ENCODE peak calls at places on chromosome 4, in six cellular contexts. N is tibial nerve, L is A549, A is uterus, Q is IMR-90, I is upper lobe of left lung. P is an unnamed sample. For H3K4me1, the result is how much of the 10 kb centered on the place peaks cover.

GRCh38 chr4:84879651-84880200 is 86.8 kb downstream of the WDFY3 start:
- DNase-seq in A (no peak), L (no peak), I (no peak), N (no peak), Q (peak), P (no peak)

GRCh38 chr4:39706334-39706733 is 8.4 kb downstream of the UBE2K start:
- DNase-seq in I (no peak), Q (peak), L (peak), A (no peak), N (no peak), P (peak)

GRCh38 chr4:53863163-53863562 is 201.2 kb downstream of the CHIC2 start:
- DNase-seq in N (peak), L (no peak), Q (peak), I (no peak), A (peak), P (no peak)

GRCh38 chr4:91636083-91636482 is 667.7 kb upstream of the GRID2 start:
- DNase-seq in Q (no peak), I (no peak), N (no peak), A (no peak), L (no peak), P (no peak)

GRCh38 chr4:78704981-78705757 is 71.0 kb upstream of the BMP2K start:
- DNase-seq in L (peak), I (no peak), N (no peak), A (no peak), Q (peak), P (no peak)

GRCh38 chr4:17546678-17547077 is 30.3 kb upstream of the LAP3 start:
- DNase-seq in L (no peak), Q (no peak), N (no peak), I (no peak), A (no peak), P (no peak)

GRCh38 chr4:86531440-86531839 is 62.7 kb upstream of the PTPN13 start:
- DNase-seq in A (no peak), I (no peak), L (no peak), N (no peak), Q (no peak), P (no peak)

GRCh38 chr4:150510176-150510875 is 71.6 kb upstream of the MAB21L2 start:
- DNase-seq in L (peak), I (no peak), A (no peak), N (no peak), Q (peak), P (no peak)

GRCh38 chr4:76579596-76580375 is 144.8 kb downstream of the SHROOM3 start:
- DNase-seq in L (no peak), I (no peak), Q (no peak), N (no peak), A (no peak), P (no peak)

GRCh38 chr4:8646296-8647093 is 53.9 kb downstream of the CPZ start:
- DNase-seq in L (no peak), Q (no peak), A (peak), N (no peak), I (no peak), P (no peak)

GRCh38 chr4:38819569-38819968 is 15.0 kb upstream of the TLR1 start:
- DNase-seq in L (no peak), I (no peak), N (no peak), A (no peak), Q (peak), P (no peak)

GRCh38 chr4:52015366-52015765 is 4.8 kb downstream of the LRRC66 start:
- DNase-seq in I (no peak), L (no peak), Q (no peak), N (no peak), A (no peak), P (no peak)

GRCh38 chr4:139229534-139230039 is 50.4 kb downstream of the MGARP start:
- DNase-seq in A (no peak), N (no peak), I (no peak), L (peak), Q (peak), P (no peak)

GRCh38 chr4:10285028-10285427 is 168.4 kb upstream of the WDR1 start:
- DNase-seq in N (no peak), L (no peak), I (no peak), A (no peak), Q (no peak), P (no peak)

GRCh38 chr4:28357985-28358384 is 1497.3 kb downstream of the STIM2 start:
- DNase-seq in Q (peak), N (no peak), A (no peak), L (peak), I (no peak), P (no peak)

GRCh38 chr4:20832821-20833220 is 132.6 kb downstream of the PACRGL start:
- DNase-seq in I (no peak), A (no peak), N (no peak), Q (peak), L (no peak), P (no peak)

GRCh38 chr4:3517731-3518510 is 14.3 kb downstream of the LRPAP1 start:
- DNase-seq in A (no peak), L (no peak), N (no peak), Q (no peak), I (no peak), P (no peak)

GRCh38 chr4:338759-339097 is 1.1 kb downstream of the ZNF141 start:
- DNase-seq in I (no peak), A (no peak), L (no peak), N (no peak), Q (no peak), P (no peak)

GRCh38 chr4:337932-338758 is 531 bp downstream of the ZNF141 start:
- DNase-seq in A (peak), I (peak), L (peak), N (peak), Q (peak), P (peak)

GRCh38 chr4:336893-337142 is 796 bp upstream of the ZNF141 start:
- DNase-seq in L (no peak), I (no peak), Q (no peak), A (no peak), N (peak), P (no peak)

GRCh38 chr4:336099-336892 is 1.3 kb upstream of the ZNF141 start:
- DNase-seq in Q (no peak), N (no peak), I (peak), L (no peak), A (peak), P (peak)

DNA sequence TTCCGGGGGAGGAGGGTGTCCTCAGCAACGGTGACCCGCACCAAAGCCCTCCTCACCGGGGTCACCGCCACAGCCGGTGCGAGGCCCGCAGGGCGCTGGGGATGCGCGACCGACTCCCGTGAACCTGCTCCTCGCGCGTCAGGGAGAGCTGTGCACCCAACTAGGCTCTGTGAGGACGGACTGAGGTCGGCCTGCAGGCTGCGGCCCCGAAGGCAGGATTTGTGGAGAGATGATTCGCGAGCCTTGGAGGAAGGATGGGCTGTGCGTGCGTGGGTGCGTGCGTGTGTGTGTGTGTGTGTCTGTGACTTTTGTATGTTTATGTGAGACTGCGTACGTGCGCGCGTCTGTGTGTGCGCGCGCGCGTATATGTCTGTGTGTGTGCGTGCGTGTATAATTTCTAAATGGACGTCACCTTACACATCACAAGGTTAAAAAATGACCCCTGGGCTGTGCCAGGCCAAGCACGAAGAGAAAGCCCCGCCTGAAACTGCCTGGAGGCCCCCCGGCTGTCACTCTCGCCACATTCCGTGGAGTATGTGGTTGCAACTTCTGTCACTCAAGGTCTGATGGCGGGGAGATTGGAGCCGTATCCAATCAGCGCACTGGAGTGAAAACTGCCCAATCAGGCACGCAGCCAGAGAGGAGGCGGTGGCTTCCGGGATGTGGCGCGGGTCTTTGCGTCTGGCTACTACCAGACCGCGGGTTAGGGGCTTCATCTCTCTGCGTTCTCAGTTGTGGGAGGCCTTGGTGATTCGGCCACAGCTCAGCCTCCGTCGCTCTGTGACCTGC is at the start of gene ZNF141:
- DNase-seq in N (peak), Q (peak), A (peak), I (peak), L (peak), P (peak)
- TF ChIP-seq POLR2A in N (peak), Q (peak), A (peak), I (peak), L (peak), P (peak)

GRCh38 chr4:7505116-7505900 is 70.6 kb upstream of the PSAPL1 start:
- DNase-seq in A (no peak), I (no peak), L (no peak), Q (no peak), N (no peak), P (no peak)
- H3K4me1 ChIP-seq in A (under half), I (under half), L (under half), Q (under half), N (under half), P (under half)

GRCh38 chr4:110025057-110025456 is 112.4 kb downstream of the EGF start:
- DNase-seq in I (no peak), L (no peak), N (no peak), A (no peak), Q (no peak), P (no peak)
- TF ChIP-seq POLR2A in I (no peak), L (no peak), N (no peak), A (no peak), Q (no peak), P (no peak)

GRCh38 chr4:930827-931193 is 1.3 kb downstream of the GAK start:
- DNase-seq in L (no peak), N (no peak), Q (no peak), A (no peak), I (no peak), P (peak)

GRCh38 chr4:931194-931959 is 739 bp downstream of the GAK start:
- DNase-seq in Q (peak), A (no peak), I (no peak), L (no peak), N (no peak), P (peak)

GRCh38 chr4:929096-929765 is 2.9 kb downstream of the GAK start:
- DNase-seq in Q (no peak), A (no peak), N (no peak), I (no peak), L (no peak), P (no peak)

GRCh38 chr4:931960-932712 is at the start of the genes GAK and TMEM175:
- DNase-seq in A (peak), L (peak), Q (peak), I (peak), N (peak), P (peak)

GRCh38 chr4:929970-930625 is 2.0 kb downstream of the GAK start:
- DNase-seq in L (no peak), N (no peak), Q (peak), I (peak), A (no peak), P (no peak)
- H3K4me1 ChIP-seq in L (under half), N (under half), Q (under half), I (under half), A (under half), P (under half)

DNA sequence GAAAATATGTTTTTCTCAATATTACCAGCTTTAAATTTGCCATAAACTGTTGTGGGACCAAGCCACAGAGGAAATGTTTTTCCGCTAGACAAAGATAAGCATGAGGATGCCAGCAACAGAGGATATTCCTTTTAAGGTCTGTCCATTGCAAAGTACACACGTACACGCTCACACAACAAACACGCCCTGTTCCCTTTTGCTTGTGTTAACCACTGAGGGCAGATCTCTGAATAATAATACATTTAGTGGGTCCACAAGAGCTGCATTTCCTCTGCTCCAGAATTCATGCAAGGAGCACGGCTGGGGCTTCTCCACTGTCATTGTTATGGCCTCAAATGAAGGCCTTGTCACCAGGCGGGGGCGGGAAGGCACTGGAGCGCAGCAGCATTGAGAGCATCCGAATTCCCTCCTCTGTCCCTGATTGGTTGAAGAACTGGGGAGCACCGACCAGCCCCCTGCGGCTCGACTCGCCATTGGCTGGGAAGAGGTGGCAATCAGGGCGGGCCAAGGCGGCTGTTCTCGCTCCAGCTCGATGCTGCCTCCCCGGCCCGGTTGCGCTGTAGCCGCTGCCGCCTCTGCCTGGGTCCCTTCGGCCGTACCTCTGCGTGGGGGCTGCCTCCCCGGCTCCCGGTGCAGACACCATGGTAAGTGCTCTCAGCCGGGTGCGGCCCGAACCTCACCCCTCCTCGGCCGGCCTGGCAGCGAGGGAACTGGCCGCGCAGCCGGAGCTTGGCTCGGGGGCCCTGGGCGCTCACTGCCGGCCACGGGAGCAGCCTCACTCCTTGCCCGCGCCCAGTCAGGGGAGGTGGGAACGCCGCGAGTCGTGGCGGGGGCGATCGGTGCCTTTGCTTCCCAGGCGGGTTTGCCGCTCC is at the start of gene GUCY1B1:
- DNase-seq in N (peak), I (peak), Q (peak), L (peak), A (peak), P (peak)
- TF ChIP-seq POLR2A in N (peak), I (peak), Q (no peak), L (no peak), A (peak), P (no peak)

GRCh38 chr4:94459462-94460161 is 7.9 kb downstream of the PDLIM5 start:
- DNase-seq in Q (no peak), A (no peak), I (no peak), N (no peak), L (no peak), P (no peak)

GRCh38 chr4:94458682-94459081 is 6.9 kb downstream of the PDLIM5 start:
- DNase-seq in A (no peak), L (no peak), I (no peak), N (no peak), Q (no peak), P (no peak)

GRCh38 chr4:94461506-94461905 is 9.8 kb downstream of the PDLIM5 start:
- DNase-seq in L (no peak), I (no peak), N (no peak), Q (no peak), A (no peak), P (no peak)

GRCh38 chr4:94463771-94464170 is 12.0 kb downstream of the PDLIM5 start:
- DNase-seq in Q (peak), I (no peak), N (no peak), A (no peak), L (no peak), P (no peak)

GRCh38 chr4:94462572-94462971 is 10.8 kb downstream of the PDLIM5 start:
- DNase-seq in I (no peak), N (no peak), L (no peak), A (no peak), Q (no peak), P (no peak)
- H3K4me1 ChIP-seq in I (under half), N (under half), L (half or more), A (under half), Q (under half), P (under half)